ENCODE peak calls at places on chromosomes 1 and 21, in ten cellular contexts. Y is cardiac muscle cell, G is lung, H is cardiac fibroblast, V is glutamatergic neuron, E is Peyer's patch, R is adrenal gland, C is heart left ventricle, K is GM20000, L is esophagus squamous epithelium. I is an unnamed sample.

GRCh38 chr1:48810740-48811139 is 34.0 kb upstream of the BEND5 start:
- DNase-seq in E (no peak), Y (no peak), K (no peak), C (no peak), R (no peak), G (no peak), H (no peak), L (no peak), V (no peak), I (no peak)

GRCh38 chr1:156502749-156503671 is 2.4 kb upstream of the MEF2D start:
- DNase-seq in C (peak; percentile 91), K (no peak), L (no peak), V (no peak), G (peak; percentile 88), R (peak; percentile 89), E (peak; percentile 64), Y (peak; percentile 54), H (peak; percentile 97), I (peak; percentile 90)

GRCh38 chr21:34029724-34030528 is 43.5 kb upstream of the MRPS6 start:
- DNase-seq in R (peak; percentile 71), L (no peak), V (peak; percentile 33), C (peak; percentile 36), E (no peak), K (peak; percentile 67), G (peak; percentile 40), Y (peak; percentile 42), H (peak; percentile 80), I (peak; percentile 58)

GRCh38 chr21:15552914-15553491 is 176.8 kb upstream of the USP25 start:
- DNase-seq in L (no peak), Y (no peak), G (no peak), K (peak; percentile 4), E (no peak), R (no peak), C (no peak), V (no peak), H (peak; percentile 26), I (no peak)

GRCh38 chr21:33332143-33332542 is 7.4 kb downstream of the IFNAR1 start:
- DNase-seq in E (no peak), G (no peak), R (no peak), L (no peak), H (no peak), V (no peak), C (no peak), Y (no peak), K (peak; percentile 33), I (no peak)

GRCh38 chr1:161427733-161428516 is 60.2 kb upstream of the CFAP126 start:
- DNase-seq in G (no peak), C (no peak), K (peak; percentile 41), Y (no peak), R (no peak), L (no peak), H (peak; percentile 52), E (no peak), V (no peak), I (no peak)

GRCh38 chr21:27647921-27648320 is 681.0 kb upstream of the ADAMTS5 start:
- DNase-seq in E (no peak), Y (no peak), K (no peak), G (no peak), L (no peak), C (no peak), H (no peak), V (no peak), R (no peak), I (no peak)

GRCh38 chr1:10914056-10914455 is 98.4 kb upstream of the TARDBP start:
- DNase-seq in H (no peak), L (no peak), K (no peak), V (no peak), C (no peak), E (no peak), Y (no peak), G (no peak), R (no peak), I (no peak)

GRCh38 chr1:200029035-200029623 is 1.6 kb downstream of the NR5A2 start:
- DNase-seq in V (peak; percentile 42), K (peak; percentile 27), R (no peak), Y (peak; percentile 69), C (no peak), L (no peak), H (peak; percentile 31), G (no peak), E (peak; percentile 81), I (no peak)

GRCh38 chr1:53108646-53109580 is 33.5 kb downstream of the SLC1A7 start:
- DNase-seq in Y (peak; percentile 35), E (no peak), L (no peak), K (no peak), V (no peak), C (no peak), H (peak; percentile 63), G (no peak), R (no peak), I (no peak)

GRCh38 chr1:53107090-53107489 is 35.3 kb downstream of the SLC1A7 start:
- DNase-seq in L (no peak), Y (no peak), R (no peak), G (no peak), V (no peak), C (no peak), K (no peak), H (no peak), E (no peak), I (no peak)

GRCh38 chr1:53107570-53108322 is 34.7 kb downstream of the SLC1A7 start:
- DNase-seq in C (no peak), H (peak; percentile 90), K (no peak), Y (no peak), L (no peak), G (no peak), R (no peak), V (no peak), E (no peak), I (no peak)

DNA sequence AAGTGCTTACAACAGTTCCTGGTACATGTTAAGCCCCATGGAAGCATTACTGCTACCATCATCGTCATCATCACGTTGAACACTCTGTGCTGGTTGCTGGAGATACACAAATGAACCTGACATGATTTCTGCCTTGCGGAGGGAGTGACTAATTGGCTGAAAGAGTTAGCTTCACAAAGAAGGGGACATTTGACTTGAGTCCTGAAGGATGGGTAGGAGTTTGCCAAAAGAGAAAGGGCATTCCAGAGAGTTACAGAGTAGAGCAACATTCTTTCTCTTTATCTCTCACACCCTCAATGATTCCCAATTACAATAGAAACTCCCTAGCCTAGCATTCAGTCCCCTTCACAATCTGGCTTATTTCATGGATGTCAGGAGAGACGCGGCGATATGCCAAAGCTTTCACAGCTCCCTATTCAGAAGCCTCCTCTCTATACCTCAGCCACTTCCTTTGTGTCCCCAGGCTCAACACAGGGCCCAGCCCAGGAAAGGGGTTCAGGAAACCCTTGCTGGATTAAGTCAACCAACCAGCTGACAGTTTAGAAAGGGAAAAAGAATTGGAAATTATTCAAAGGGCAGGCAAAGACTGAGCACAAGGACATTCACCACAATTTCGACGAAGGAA is 38.0 kb downstream of the SLC1A7 start:
- DNase-seq in L (no peak), R (no peak), C (no peak), Y (no peak), G (no peak), E (no peak), H (peak; percentile 86), K (no peak), V (no peak), I (no peak)
- TF ChIP-seq CTCF in L (no peak), R (no peak), C (no peak), Y (no peak), G (no peak), E (no peak), H (no peak), K (no peak), V (no peak), I (no peak)

DNA sequence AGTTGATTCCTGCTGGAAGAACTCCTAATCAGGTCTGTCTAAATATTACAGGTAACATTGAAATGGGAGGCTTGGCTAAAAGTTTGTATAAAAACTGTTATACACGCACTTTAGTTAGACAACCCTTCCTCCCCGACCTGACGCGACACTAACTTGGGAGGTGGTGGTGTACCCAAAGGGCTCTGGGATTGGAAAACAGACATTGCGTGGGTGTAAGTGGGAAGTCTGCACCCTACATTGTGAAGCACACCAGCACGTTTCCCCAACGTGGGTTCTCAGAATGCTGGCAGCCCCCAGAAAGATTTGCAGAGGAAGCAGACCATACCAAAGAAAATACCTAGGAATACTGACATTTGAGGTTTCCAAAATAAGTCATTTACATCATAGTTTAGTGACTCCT is 16.8 kb downstream of the OR2T11 start:
- DNase-seq in E (no peak), C (no peak), V (no peak), H (no peak), K (no peak), L (no peak), R (no peak), G (no peak), Y (no peak), I (no peak)
- TF ChIP-seq CTCF in E (no peak), C (no peak), V (no peak), H (no peak), K (no peak), L (no peak), R (no peak), G (no peak), Y (no peak), I (no peak)

GRCh38 chr1:29379438-29380073 is 143.2 kb downstream of the PTPRU start:
- DNase-seq in V (no peak), R (no peak), Y (no peak), G (no peak), C (no peak), H (peak; percentile 57), E (no peak), L (no peak), K (no peak), I (no peak)
- TF ChIP-seq CTCF in V (peak; percentile 81), R (peak; percentile 36), Y (peak; percentile 58), G (peak; percentile 0), C (peak; percentile 27), H (peak; percentile 68), E (peak; percentile 45), L (no peak), K (peak; percentile 42), I (peak; percentile 62)

DNA sequence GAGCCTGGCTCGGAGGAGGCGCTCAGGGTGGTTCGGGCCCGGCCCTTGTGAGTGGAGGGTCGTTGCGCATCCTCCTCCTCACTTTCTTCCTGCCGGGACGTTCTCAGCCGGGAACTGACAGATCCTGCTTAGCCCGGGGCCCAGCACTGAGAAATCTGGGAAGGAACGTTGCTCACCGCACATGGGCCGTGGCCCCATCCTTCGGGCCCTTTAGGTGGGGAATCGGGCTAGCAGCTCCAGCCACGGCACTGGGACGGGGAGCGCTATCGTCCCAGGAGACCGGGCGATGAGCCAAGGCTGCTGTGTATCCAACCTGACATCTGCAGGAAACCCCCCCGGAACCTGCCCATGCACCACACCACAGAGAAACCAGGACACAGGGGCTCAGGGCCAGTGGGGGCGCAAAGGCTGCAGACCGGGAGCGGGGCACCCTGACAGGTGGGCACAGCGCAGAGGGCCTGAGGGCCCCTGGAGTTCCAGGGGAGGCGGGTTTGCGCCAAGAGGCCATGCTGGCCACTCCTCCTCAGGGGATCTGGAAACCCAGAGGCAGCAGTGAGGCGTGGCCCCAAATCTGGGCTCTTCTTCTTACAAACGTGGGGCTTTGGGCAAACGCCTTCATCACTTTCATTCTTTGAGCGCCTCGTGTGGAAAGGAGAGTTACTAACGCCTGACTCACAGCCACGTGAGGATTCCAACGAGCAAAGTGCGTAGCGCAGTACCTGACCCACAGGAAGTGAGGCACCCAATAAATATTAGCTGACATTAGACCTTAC is at the start of gene SH2D5:
- DNase-seq in L (peak; percentile 27), V (no peak), Y (peak; percentile 75), E (peak; percentile 73), G (peak; percentile 77), R (peak; percentile 91), K (peak; percentile 82), C (peak; percentile 41), H (peak; percentile 95), I (peak; percentile 98)
- TF ChIP-seq CTCF in L (no peak), V (peak; percentile 15), Y (peak; percentile 39), E (peak; percentile 63), G (no peak), R (peak; percentile 22), K (no peak), C (peak; percentile 9), H (peak; percentile 22), I (peak; percentile 35)

I was measured in kidney epithelial cell.